ENCODE peak calls at places on chromosome 19, in four cellular contexts. M is bronchial epithelial cell; H is activated CD4-positive, alpha-beta memory T cell treated with anti-CD3 and anti-CD28 coated beads for 36 hours; D is ELR. E is an unnamed sample.

GRCh38 chr19:19111967-19112580 is 26.2 kb downstream of the TMEM161A start:
- DNase-seq in D (no peak), H (no peak), M (no peak), E (no peak)

GRCh38 chr19:17202713-17203112 is 12.4 kb upstream of the USE1 start:
- DNase-seq in D (no peak), M (no peak), H (no peak), E (no peak)

GRCh38 chr19:50817941-50818858 is 5.4 kb downstream of the KLK1 start:
- DNase-seq in M (no peak), H (peak), D (no peak), E (no peak)

GRCh38 chr19:11693505-11694499 is 44.9 kb downstream of the ZNF823 start:
- DNase-seq in M (peak), D (peak), H (no peak), E (no peak)

GRCh38 chr19:416416-416815 is 7.5 kb upstream of the C2CD4C start:
- DNase-seq in D (no peak), M (no peak), H (no peak), E (no peak)

GRCh38 chr19:5960005-5961001 is 17.6 kb downstream of the RANBP3 start:
- DNase-seq in H (no peak), M (no peak), D (no peak), E (no peak)

GRCh38 chr19:47004012-47004465 is 15.6 kb upstream of the NPAS1 start:
- DNase-seq in D (no peak), H (no peak), M (no peak), E (no peak)

GRCh38 chr19:38061294-38061693 is 154.3 kb downstream of the SIPA1L3 start:
- DNase-seq in M (peak), D (peak), H (no peak), E (no peak)

GRCh38 chr19:4338441-4339350 is at the start of gene STAP2:
- DNase-seq in M (peak), D (peak), H (peak), E (peak)

GRCh38 chr19:49436381-49437017 is 4.8 kb downstream of the SLC17A7 start:
- DNase-seq in D (peak), H (peak), M (no peak), E (no peak)

GRCh38 chr19:1070931-1071791 is 4.2 kb downstream of the ARHGAP45 start:
- DNase-seq in D (no peak), M (no peak), H (no peak), E (no peak)

GRCh38 chr19:15330801-15331418 is 1.4 kb downstream of the BRD4 start:
- DNase-seq in D (peak), H (no peak), M (peak), E (no peak)

GRCh38 chr19:46828484-46828883 is 22.2 kb downstream of the AP2S1 start:
- DNase-seq in M (no peak), H (peak), D (peak), E (no peak)

GRCh38 chr19:1026189-1027019 is at the start of gene CNN2:
- DNase-seq in M (peak), H (peak), D (peak), E (peak)

GRCh38 chr19:5907216-5907615 is 2.5 kb downstream of the VMAC start:
- DNase-seq in M (no peak), D (no peak), H (peak), E (no peak)

GRCh38 chr19:55117063-55117635 is 288 bp downstream of the PPP1R12C start:
- DNase-seq in M (no peak), D (peak), H (peak), E (no peak)

GRCh38 chr19:16076958-16077611 is 790 bp downstream of the TPM4 start:
- DNase-seq in H (peak), M (no peak), D (peak), E (peak)

GRCh38 chr19:3357731-3358391 is 8.5 kb upstream of the NFIC start:
- DNase-seq in H (peak), M (no peak), D (no peak), E (no peak)

GRCh38 chr19:19202707-19203011 is 555 bp downstream of the NR2C2AP start:
- DNase-seq in M (peak), D (peak), H (no peak), E (no peak)

GRCh38 chr19:7512400-7512851 is 3.5 kb upstream of the ZNF358 start:
- DNase-seq in H (no peak), D (no peak), M (no peak), E (no peak)

GRCh38 chr19:6060600-6061391 is 49.5 kb downstream of the RFX2 start:
- DNase-seq in H (peak), D (peak), M (peak), E (peak)

GRCh38 chr19:37654525-37654832 is 786 bp downstream of the ZFP30 start:
- DNase-seq in D (peak), H (no peak), M (peak), E (no peak)

GRCh38 chr19:41328818-41329220 is 18.8 kb downstream of the CCDC97 start:
- DNase-seq in H (no peak), M (no peak), D (no peak), E (no peak)

GRCh38 chr19:50434525-50434924 is 1.8 kb downstream of the MYBPC2 start:
- DNase-seq in D (no peak), M (no peak), H (no peak), E (no peak)

GRCh38 chr19:38699647-38700349 is 44.5 kb downstream of the CAPN12 start:
- DNase-seq in H (no peak), D (no peak), M (no peak), E (no peak)

GRCh38 chr19:35142531-35143230 is 374 bp upstream of the FXYD7 start:
- DNase-seq in M (no peak), H (peak), D (peak), E (no peak)

GRCh38 chr19:45440873-45441654 is 17.3 kb upstream of the ERCC1 start:
- DNase-seq in M (no peak), D (peak), H (no peak), E (no peak)

GRCh38 chr19:16920816-16921529 is 32.2 kb downstream of the F2RL3 start:
- DNase-seq in H (no peak), D (peak), M (peak), E (no peak)

GRCh38 chr19:54535601-54536000 is 33.0 kb downstream of the LAIR2 start:
- DNase-seq in M (no peak), H (no peak), D (no peak), E (peak)

GRCh38 chr19:43725468-43725867 is 9.6 kb downstream of the IRGC start:
- DNase-seq in M (no peak), D (no peak), H (no peak), E (no peak)

GRCh38 chr19:4114181-4114580 is 9.7 kb downstream of the MAP2K2 start:
- DNase-seq in D (no peak), H (no peak), M (no peak), E (no peak)

GRCh38 chr19:55704494-55705245 is 29.6 kb downstream of the EPN1 start:
- DNase-seq in M (no peak), D (no peak), H (peak), E (no peak)

GRCh38 chr19:14467816-14468215 is 7.3 kb downstream of the PTGER1 start:
- DNase-seq in H (no peak), D (peak), M (no peak), E (no peak)

GRCh38 chr19:42010245-42011126 is 16.5 kb upstream of the ATP1A3 start:
- DNase-seq in H (no peak), D (no peak), M (no peak), E (no peak)

GRCh38 chr19:1247747-1248453 is 483 bp upstream of the MIDN start:
- DNase-seq in M (peak), H (peak), D (peak), E (peak)

GRCh38 chr19:32542477-32543106 is 38.4 kb upstream of the PDCD5 start:
- DNase-seq in M (no peak), H (no peak), D (no peak), E (no peak)

E was measured in lower leg skin.